ENCODE peak calls at places on chromosomes 12 and 14, in eight cellular contexts. One of them, this sample, is unnamed.
A peak's percentile ranks its signal among the peaks of the same experiment; 100 is the strongest.

GRCh38 chr14:90111895-90112534 is 50.2 kb downstream of the KCNK13 start:
- DNase-seq in HepG2: peak; percentile 12
- DNase-seq in uterus: no peak
- DNase-seq in gastrocnemius medialis: no peak
- DNase-seq in heart left ventricle: no peak
- DNase-seq in IMR-90: peak; percentile 87
- DNase-seq in tibial nerve: no peak
- DNase-seq in H1: no peak
- DNase-seq in this sample: no peak

GRCh38 chr14:53668861-53669260 is 287.8 kb downstream of the BMP4 start:
- DNase-seq in HepG2: no peak
- DNase-seq in uterus: no peak
- DNase-seq in gastrocnemius medialis: no peak
- DNase-seq in heart left ventricle: no peak
- DNase-seq in IMR-90: peak; percentile 10
- DNase-seq in tibial nerve: no peak
- DNase-seq in H1: no peak
- DNase-seq in this sample: no peak

GRCh38 chr14:82055511-82055910 is 521.9 kb upstream of the SEL1L start:
- DNase-seq in HepG2: no peak
- DNase-seq in uterus: no peak
- DNase-seq in gastrocnemius medialis: no peak
- DNase-seq in heart left ventricle: no peak
- DNase-seq in IMR-90: no peak
- DNase-seq in tibial nerve: no peak
- DNase-seq in H1: no peak
- DNase-seq in this sample: no peak

GRCh38 chr12:127300753-127301152 is 966.2 kb upstream of the TMEM132C start:
- DNase-seq in HepG2: no peak
- DNase-seq in uterus: no peak
- DNase-seq in gastrocnemius medialis: no peak
- DNase-seq in heart left ventricle: no peak
- DNase-seq in IMR-90: no peak
- DNase-seq in tibial nerve: no peak
- DNase-seq in H1: no peak
- DNase-seq in this sample: no peak

GRCh38 chr12:126663304-126664094 is 1598.3 kb downstream of the AACS start:
- DNase-seq in HepG2: peak; percentile 1
- DNase-seq in uterus: no peak
- DNase-seq in gastrocnemius medialis: no peak
- DNase-seq in heart left ventricle: no peak
- DNase-seq in IMR-90: no peak
- DNase-seq in tibial nerve: no peak
- DNase-seq in H1: peak; percentile 7
- DNase-seq in this sample: no peak

GRCh38 chr14:100305446-100306255 is 593 bp downstream of the SLC25A29 start:
- DNase-seq in HepG2: no peak
- DNase-seq in uterus: peak; percentile 45
- DNase-seq in gastrocnemius medialis: no peak
- DNase-seq in heart left ventricle: peak; percentile 35
- DNase-seq in IMR-90: no peak
- DNase-seq in tibial nerve: no peak
- DNase-seq in H1: no peak
- DNase-seq in this sample: no peak

GRCh38 chr12:9674226-9674590 is 4.7 kb downstream of the CLEC2D start:
- DNase-seq in HepG2: no peak
- DNase-seq in uterus: no peak
- DNase-seq in gastrocnemius medialis: no peak
- DNase-seq in heart left ventricle: no peak
- DNase-seq in IMR-90: no peak
- DNase-seq in tibial nerve: no peak
- DNase-seq in H1: no peak
- DNase-seq in this sample: no peak

GRCh38 chr14:76775159-76775694 is 14.0 kb downstream of the VASH1 start:
- DNase-seq in HepG2: no peak
- DNase-seq in uterus: peak; percentile 10
- DNase-seq in gastrocnemius medialis: no peak
- DNase-seq in heart left ventricle: no peak
- DNase-seq in IMR-90: no peak
- DNase-seq in tibial nerve: no peak
- DNase-seq in H1: no peak
- DNase-seq in this sample: peak; percentile 65

GRCh38 chr14:88933203-88933602 is 108.8 kb downstream of the TTC8 start:
- DNase-seq in HepG2: no peak
- DNase-seq in uterus: no peak
- DNase-seq in gastrocnemius medialis: no peak
- DNase-seq in heart left ventricle: no peak
- DNase-seq in IMR-90: no peak
- DNase-seq in tibial nerve: no peak
- DNase-seq in H1: no peak
- DNase-seq in this sample: no peak

GRCh38 chr12:23099604-23100003 is 474.6 kb downstream of the ETNK1 start:
- DNase-seq in HepG2: no peak
- DNase-seq in uterus: no peak
- DNase-seq in gastrocnemius medialis: no peak
- DNase-seq in heart left ventricle: no peak
- DNase-seq in IMR-90: no peak
- DNase-seq in tibial nerve: no peak
- DNase-seq in H1: peak; percentile 21
- DNase-seq in this sample: no peak

GRCh38 chr12:9760699-9761406 is at the start of gene CD69:
- DNase-seq in HepG2: no peak
- DNase-seq in uterus: no peak
- DNase-seq in gastrocnemius medialis: no peak
- DNase-seq in heart left ventricle: no peak
- DNase-seq in IMR-90: no peak
- DNase-seq in tibial nerve: no peak
- DNase-seq in H1: no peak
- DNase-seq in this sample: no peak

GRCh38 chr12:54404061-54405004 is 14.7 kb downstream of the ITGA5 start:
- DNase-seq in HepG2: peak; percentile 40
- DNase-seq in uterus: peak; percentile 53
- DNase-seq in gastrocnemius medialis: no peak
- DNase-seq in heart left ventricle: no peak
- DNase-seq in IMR-90: peak; percentile 56
- DNase-seq in tibial nerve: no peak
- DNase-seq in H1: peak; percentile 69
- DNase-seq in this sample: no peak

GRCh38 chr14:79551591-79551990 is 659.7 kb downstream of the DIO2 start:
- DNase-seq in HepG2: no peak
- DNase-seq in uterus: no peak
- DNase-seq in gastrocnemius medialis: no peak
- DNase-seq in heart left ventricle: no peak
- DNase-seq in IMR-90: no peak
- DNase-seq in tibial nerve: no peak
- DNase-seq in H1: no peak
- DNase-seq in this sample: no peak

GRCh38 chr12:49296034-49296835 is 1.3 kb downstream of the PRPH start:
- DNase-seq in HepG2: peak; percentile 27
- DNase-seq in uterus: no peak
- DNase-seq in gastrocnemius medialis: no peak
- DNase-seq in heart left ventricle: no peak
- DNase-seq in IMR-90: no peak
- DNase-seq in tibial nerve: no peak
- DNase-seq in H1: no peak
- DNase-seq in this sample: no peak

GRCh38 chr12:583251-583869 is 79.9 kb downstream of the NINJ2 start:
- DNase-seq in HepG2: peak; percentile 84
- DNase-seq in uterus: no peak
- DNase-seq in gastrocnemius medialis: peak; percentile 45
- DNase-seq in heart left ventricle: peak; percentile 73
- DNase-seq in IMR-90: no peak
- DNase-seq in tibial nerve: no peak
- DNase-seq in H1: no peak
- DNase-seq in this sample: peak; percentile 50

GRCh38 chr14:105021656-105022275 is 883 bp upstream of the CDCA4 start:
- DNase-seq in HepG2: peak; percentile 47
- DNase-seq in uterus: peak; percentile 54
- DNase-seq in gastrocnemius medialis: no peak
- DNase-seq in heart left ventricle: no peak
- DNase-seq in IMR-90: peak; percentile 44
- DNase-seq in tibial nerve: no peak
- DNase-seq in H1: no peak
- DNase-seq in this sample: no peak

GRCh38 chr12:52585951-52586350 is 12.3 kb upstream of the KRT74 start:
- DNase-seq in HepG2: no peak
- DNase-seq in uterus: no peak
- DNase-seq in gastrocnemius medialis: no peak
- DNase-seq in heart left ventricle: no peak
- DNase-seq in IMR-90: no peak
- DNase-seq in tibial nerve: no peak
- DNase-seq in H1: no peak
- DNase-seq in this sample: no peak

GRCh38 chr14:99268776-99269510 is 3.1 kb downstream of the BCL11B start:
- DNase-seq in HepG2: no peak
- DNase-seq in uterus: no peak
- DNase-seq in gastrocnemius medialis: no peak
- DNase-seq in heart left ventricle: no peak
- DNase-seq in IMR-90: no peak
- DNase-seq in tibial nerve: no peak
- DNase-seq in H1: no peak
- DNase-seq in this sample: no peak

GRCh38 chr14:45252356-45253069 is 489 bp downstream of the MIS18BP1 start:
- DNase-seq in HepG2: no peak
- DNase-seq in uterus: no peak
- DNase-seq in gastrocnemius medialis: no peak
- DNase-seq in heart left ventricle: no peak
- DNase-seq in IMR-90: peak; percentile 5
- DNase-seq in tibial nerve: no peak
- DNase-seq in H1: no peak
- DNase-seq in this sample: no peak

GRCh38 chr14:65318636-65319506 is 93.7 kb upstream of the FUT8 start:
- DNase-seq in HepG2: no peak
- DNase-seq in uterus: no peak
- DNase-seq in gastrocnemius medialis: no peak
- DNase-seq in heart left ventricle: no peak
- DNase-seq in IMR-90: no peak
- DNase-seq in tibial nerve: no peak
- DNase-seq in H1: no peak
- DNase-seq in this sample: no peak
- H3K4me3 ChIP-seq in HepG2: no peak overlapping the region
- H3K4me3 ChIP-seq in uterus: no peak overlapping the region
- H3K4me3 ChIP-seq in gastrocnemius medialis: no peak overlapping the region
- H3K4me3 ChIP-seq in heart left ventricle: no peak overlapping the region
- H3K4me3 ChIP-seq in IMR-90: no peak overlapping the region
- H3K4me3 ChIP-seq in tibial nerve: no peak overlapping the region
- H3K4me3 ChIP-seq in H1: no peak overlapping the region
- H3K4me3 ChIP-seq in this sample: no peak overlapping the region

DNA sequence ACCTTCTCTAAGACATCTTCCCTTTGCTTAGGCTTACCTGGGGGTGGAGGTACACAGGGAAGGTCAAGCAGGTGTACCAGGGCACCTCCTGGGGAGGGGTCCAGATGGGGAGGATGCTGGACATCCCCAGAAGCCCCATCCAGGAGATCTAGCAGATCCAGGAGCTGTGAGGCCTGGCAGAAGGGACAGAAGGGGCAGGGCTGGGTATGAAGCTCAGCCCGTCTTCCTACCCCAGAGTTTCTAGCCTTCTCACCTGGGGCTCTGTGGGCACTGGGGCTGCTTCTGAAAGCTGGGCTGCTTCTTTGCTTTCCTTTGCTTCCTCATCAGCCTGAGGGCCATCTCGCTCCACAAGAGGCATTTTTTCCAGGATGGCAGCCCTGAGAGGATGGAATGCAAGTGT is 5.2 kb downstream of the THTPA start:
- DNase-seq in HepG2: no peak
- DNase-seq in uterus: no peak
- DNase-seq in gastrocnemius medialis: no peak
- DNase-seq in heart left ventricle: no peak
- DNase-seq in IMR-90: no peak
- DNase-seq in tibial nerve: no peak
- DNase-seq in H1: no peak
- DNase-seq in this sample: no peak
- TF ChIP-seq POLR2A in HepG2: no peak
- TF ChIP-seq POLR2A in uterus: no peak
- TF ChIP-seq POLR2A in gastrocnemius medialis: no peak
- TF ChIP-seq POLR2A in heart left ventricle: no peak
- TF ChIP-seq POLR2A in IMR-90: no peak
- TF ChIP-seq POLR2A in tibial nerve: no peak
- TF ChIP-seq POLR2A in H1: no peak
- TF ChIP-seq POLR2A in this sample: no peak

GRCh38 chr14:66464261-66464660 is 21.9 kb upstream of the CCDC196 start:
- DNase-seq in HepG2: no peak
- DNase-seq in uterus: no peak
- DNase-seq in gastrocnemius medialis: no peak
- DNase-seq in heart left ventricle: no peak
- DNase-seq in IMR-90: no peak
- DNase-seq in tibial nerve: no peak
- DNase-seq in H1: no peak
- DNase-seq in this sample: no peak

DNA sequence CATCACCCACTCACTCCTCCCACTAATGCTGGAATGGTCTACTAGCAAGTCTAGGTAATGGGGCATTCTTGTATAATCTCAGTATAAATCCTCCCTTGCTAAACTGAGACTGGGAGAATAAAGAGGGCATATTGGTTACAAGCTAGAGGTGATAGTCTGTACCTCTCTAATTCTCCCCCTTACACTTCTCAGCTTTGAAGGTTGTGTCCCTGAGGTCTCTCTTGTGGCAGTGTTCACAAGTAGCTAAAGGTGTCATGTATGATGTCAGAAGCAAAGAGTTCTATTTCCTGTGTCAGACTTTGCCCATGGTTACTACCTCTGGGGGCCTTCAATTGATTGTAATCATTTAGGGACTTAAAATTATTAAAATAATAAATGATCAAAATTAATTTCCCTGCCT is 26.6 kb upstream of the CCDC196 start:
- DNase-seq in HepG2: no peak
- DNase-seq in uterus: no peak
- DNase-seq in gastrocnemius medialis: no peak
- DNase-seq in heart left ventricle: no peak
- DNase-seq in IMR-90: no peak
- DNase-seq in tibial nerve: no peak
- DNase-seq in H1: no peak
- DNase-seq in this sample: no peak
- H3K4me3 ChIP-seq in HepG2: no peak overlapping the region
- H3K4me3 ChIP-seq in uterus: no peak overlapping the region
- H3K4me3 ChIP-seq in gastrocnemius medialis: no peak overlapping the region
- H3K4me3 ChIP-seq in heart left ventricle: no peak overlapping the region
- H3K4me3 ChIP-seq in IMR-90: no peak overlapping the region
- H3K4me3 ChIP-seq in tibial nerve: no peak overlapping the region
- H3K4me3 ChIP-seq in H1: no peak overlapping the region
- H3K4me3 ChIP-seq in this sample: no peak overlapping the region

DNA sequence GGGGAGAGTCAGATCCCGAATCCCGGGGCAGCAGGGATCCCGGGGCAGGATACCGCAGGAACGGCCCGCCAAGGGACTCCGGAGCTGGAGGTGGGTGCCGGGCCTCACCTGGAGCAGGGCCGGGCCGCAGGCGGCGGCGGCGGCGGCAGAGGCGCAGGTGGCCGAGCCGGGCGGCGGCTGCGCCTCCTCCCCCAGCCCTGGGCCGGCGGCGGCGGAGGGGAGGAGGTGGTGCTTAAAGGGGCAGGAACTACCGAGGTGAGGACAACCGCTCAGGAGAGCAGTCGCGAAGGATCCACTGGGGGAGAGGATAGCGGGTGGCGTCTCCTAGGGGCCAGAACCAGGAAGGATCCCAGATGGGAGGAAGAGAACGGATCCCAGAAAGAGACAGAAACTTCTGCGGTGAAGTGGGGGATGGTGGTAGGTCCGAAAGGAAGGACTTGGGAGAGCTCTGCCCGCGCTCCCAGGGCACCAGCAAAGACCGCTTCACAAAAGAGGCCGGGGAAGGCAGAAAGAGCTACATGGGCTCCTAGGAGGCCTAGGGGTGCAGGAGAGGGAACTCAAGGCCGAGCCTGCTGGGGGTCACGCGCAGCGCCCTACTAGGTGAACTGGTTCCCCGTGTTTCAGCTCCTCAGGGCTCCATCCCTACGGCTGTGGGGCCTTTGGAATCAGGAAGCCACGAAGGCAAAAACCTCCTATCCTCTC is 4.9 kb upstream of the BAZ2A start:
- DNase-seq in HepG2: peak; percentile 75
- DNase-seq in uterus: peak; percentile 79
- DNase-seq in gastrocnemius medialis: peak; percentile 77
- DNase-seq in heart left ventricle: peak; percentile 77
- DNase-seq in IMR-90: peak; percentile 84
- DNase-seq in tibial nerve: no peak
- DNase-seq in H1: no peak
- DNase-seq in this sample: peak; percentile 87
- TF ChIP-seq POLR2A in HepG2: peak; percentile 36
- TF ChIP-seq POLR2A in uterus: peak; percentile 59
- TF ChIP-seq POLR2A in gastrocnemius medialis: peak; percentile 77
- TF ChIP-seq POLR2A in heart left ventricle: peak; percentile 22
- TF ChIP-seq POLR2A in IMR-90: no peak
- TF ChIP-seq POLR2A in tibial nerve: peak; percentile 64
- TF ChIP-seq POLR2A in H1: no peak
- TF ChIP-seq POLR2A in this sample: no peak

This sample was measured in suprapubic skin.